ENCODE peak calls at places on chromosome 10, in five cellular contexts. O, J, U, L and E are unnamed samples.

GRCh38 chr10:35349389-35349915 is 13.1 kb downstream of the CCNY start:
- DNase-seq in L (no peak), U (no peak), J (no peak), O (no peak), E (no peak)

GRCh38 chr10:71512794-71513379 is 116.2 kb downstream of the CDH23 start:
- DNase-seq in U (no peak), L (no peak), J (peak), O (no peak), E (no peak)

GRCh38 chr10:82084904-82085303 is 209.9 kb downstream of the NRG3 start:
- DNase-seq in O (no peak), L (no peak), U (no peak), J (no peak), E (no peak)

GRCh38 chr10:8054498-8055407 is at the start of gene GATA3:
- DNase-seq in O (peak), L (no peak), U (no peak), J (peak), E (peak)

GRCh38 chr10:70758757-70759514 is 26.2 kb downstream of the TBATA start:
- DNase-seq in J (peak), L (peak), O (peak), U (peak), E (peak)

GRCh38 chr10:69232252-69232651 is 12.1 kb downstream of the HKDC1 start:
- DNase-seq in J (no peak), L (no peak), U (no peak), O (peak), E (peak)

GRCh38 chr10:80917636-80918035 is 379.9 kb downstream of the SH2D4B start:
- DNase-seq in L (no peak), J (no peak), U (no peak), O (no peak), E (no peak)

GRCh38 chr10:110637558-110638053 is 6.5 kb upstream of the RBM20 start:
- DNase-seq in O (peak), J (no peak), L (no peak), U (no peak), E (no peak)

GRCh38 chr10:90947025-90947960 is 26.4 kb upstream of the ANKRD1 start:
- DNase-seq in L (no peak), J (no peak), O (no peak), U (no peak), E (no peak)

GRCh38 chr10:124997791-124998623 is 56.1 kb downstream of the ZRANB1 start:
- DNase-seq in L (no peak), J (no peak), U (no peak), O (no peak), E (peak)

GRCh38 chr10:96107623-96108038 is 22.5 kb upstream of the ZNF518A start:
- DNase-seq in L (no peak), U (no peak), O (no peak), J (no peak), E (no peak)

GRCh38 chr10:13271552-13272163 is 28.2 kb downstream of the PHYH start:
- DNase-seq in J (peak), O (peak), U (peak), L (peak), E (peak)

GRCh38 chr10:77832243-77832642 is 94.3 kb downstream of the DLG5 start:
- DNase-seq in J (no peak), O (no peak), U (no peak), L (no peak), E (no peak)

GRCh38 chr10:103745264-103746247 is 109.8 kb downstream of the SH3PXD2A start:
- DNase-seq in L (no peak), O (no peak), J (no peak), U (no peak), E (peak)

GRCh38 chr10:103905441-103905840 is 12.5 kb downstream of the STN1 start:
- DNase-seq in J (no peak), O (no peak), L (no peak), U (no peak), E (no peak)

GRCh38 chr10:104297697-104298660 is 29.0 kb downstream of the GSTO2 start:
- DNase-seq in U (peak), L (no peak), J (no peak), O (no peak), E (no peak)

GRCh38 chr10:90162464-90162863 is 461.1 kb downstream of the KIF20B start:
- DNase-seq in L (no peak), U (no peak), O (no peak), J (no peak), E (no peak)

GRCh38 chr10:63064706-63065105 is 68.4 kb upstream of the NRBF2 start:
- DNase-seq in U (no peak), J (no peak), O (no peak), L (no peak), E (no peak)

GRCh38 chr10:52488606-52489485 is 174.8 kb downstream of the DKK1 start:
- DNase-seq in O (peak), J (no peak), L (no peak), U (no peak), E (no peak)

GRCh38 chr10:29966269-29966668 is 93.1 kb downstream of the JCAD start:
- DNase-seq in O (no peak), J (no peak), U (no peak), L (no peak), E (no peak)

GRCh38 chr10:111475720-111476119 is 398.9 kb downstream of the ADRA2A start:
- DNase-seq in O (no peak), U (no peak), J (no peak), L (no peak), E (no peak)

GRCh38 chr10:14699482-14699881 is 75.2 kb downstream of the FAM107B start:
- DNase-seq in O (no peak), J (no peak), L (no peak), U (no peak), E (no peak)

GRCh38 chr10:103590744-103591291 is 97.3 kb downstream of the NEURL1 start:
- DNase-seq in U (peak), L (no peak), O (no peak), J (no peak), E (no peak)

GRCh38 chr10:52283174-52283573 is 30.9 kb upstream of the DKK1 start:
- DNase-seq in J (no peak), O (no peak), L (no peak), U (no peak), E (no peak)

GRCh38 chr10:130230611-130231010 is 94.4 kb downstream of the GLRX3 start:
- DNase-seq in L (no peak), J (peak), O (no peak), U (no peak), E (no peak)

GRCh38 chr10:76010703-76011102 is 579.3 kb downstream of the LRMDA start:
- DNase-seq in O (no peak), U (no peak), J (no peak), L (no peak), E (no peak)

GRCh38 chr10:44343836-44344235 is 41.1 kb downstream of the CXCL12 start:
- DNase-seq in O (no peak), J (peak), L (no peak), U (no peak), E (no peak)

GRCh38 chr10:44989621-44990301 is 11.0 kb upstream of the ZNF22 start:
- DNase-seq in L (no peak), U (peak), O (no peak), J (no peak), E (no peak)

GRCh38 chr10:5565671-5566581 is 41.2 kb downstream of the CALML3 start:
- DNase-seq in O (no peak), L (peak), J (peak), U (peak), E (peak)

GRCh38 chr10:122981066-122981464 is 864 bp downstream of the PSTK start:
- DNase-seq in J (no peak), O (peak), U (no peak), L (no peak), E (no peak)

GRCh38 chr10:103949728-103950127 is 17.2 kb upstream of the SLK start:
- DNase-seq in O (no peak), U (no peak), L (no peak), J (no peak), E (no peak)

GRCh38 chr10:63866075-63866746 is 345.0 kb downstream of the REEP3 start:
- DNase-seq in U (peak), J (peak), L (no peak), O (peak), E (peak)

GRCh38 chr10:124728071-124728829 is 15.9 kb downstream of the FAM53B start:
- DNase-seq in O (no peak), U (no peak), J (no peak), L (no peak), E (peak)

GRCh38 chr10:34058922-34059614 is 724.6 kb upstream of the NRP1 start:
- DNase-seq in L (no peak), O (no peak), J (no peak), U (no peak), E (no peak)

GRCh38 chr10:122560279-122560804 is at the start of gene DMBT1:
- DNase-seq in J (no peak), O (no peak), U (no peak), L (no peak), E (no peak)

GRCh38 chr10:9342865-9343450 is 1288.5 kb downstream of the GATA3 start:
- DNase-seq in L (no peak), U (no peak), J (no peak), O (peak), E (no peak)

GRCh38 chr10:112227331-112227961 is 43.9 kb upstream of the GPAM start:
- DNase-seq in U (no peak), O (no peak), J (no peak), L (no peak), E (no peak)

GRCh38 chr10:48192916-48193450 is 81.5 kb downstream of the FRMPD2 start:
- DNase-seq in J (no peak), L (no peak), O (no peak), U (no peak), E (no peak)

GRCh38 chr10:32980558-32981468 is 22.8 kb upstream of the ITGB1 start:
- DNase-seq in L (peak), U (peak), O (peak), J (peak), E (peak)
- TF ChIP-seq EP300 in L (peak), U (no peak), O (peak), J (peak), E (peak)

GRCh38 chr10:987906-988666 is at the start of gene GTPBP4:
- DNase-seq in L (peak), J (peak), U (peak), O (peak), E (peak)
- TF ChIP-seq EP300 in L (no peak), J (no peak), U (peak), O (no peak), E (no peak)

DNA sequence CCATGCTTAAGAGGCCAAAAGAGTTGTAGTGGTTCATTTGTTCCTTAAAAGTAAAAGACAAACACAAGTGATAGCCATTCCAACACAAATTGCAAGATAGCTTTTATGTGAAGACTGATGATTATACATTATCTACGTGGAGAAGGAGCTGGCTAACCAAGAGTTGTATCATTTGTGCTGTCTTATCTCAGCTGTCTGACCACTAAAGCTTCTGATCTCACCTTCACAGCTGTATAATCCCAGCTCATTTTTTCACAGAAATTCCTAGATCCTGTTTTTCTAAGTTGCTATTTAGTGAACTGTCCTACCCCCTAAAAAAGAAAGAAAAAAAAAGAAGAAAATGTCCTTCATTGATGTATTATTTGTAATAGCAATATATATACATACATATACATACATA is 9.8 kb downstream of the USP6NL start:
- DNase-seq in J (no peak), L (no peak), O (no peak), U (no peak), E (no peak)
- TF ChIP-seq EP300 in J (no peak), L (no peak), O (no peak), U (no peak), E (no peak)

DNA sequence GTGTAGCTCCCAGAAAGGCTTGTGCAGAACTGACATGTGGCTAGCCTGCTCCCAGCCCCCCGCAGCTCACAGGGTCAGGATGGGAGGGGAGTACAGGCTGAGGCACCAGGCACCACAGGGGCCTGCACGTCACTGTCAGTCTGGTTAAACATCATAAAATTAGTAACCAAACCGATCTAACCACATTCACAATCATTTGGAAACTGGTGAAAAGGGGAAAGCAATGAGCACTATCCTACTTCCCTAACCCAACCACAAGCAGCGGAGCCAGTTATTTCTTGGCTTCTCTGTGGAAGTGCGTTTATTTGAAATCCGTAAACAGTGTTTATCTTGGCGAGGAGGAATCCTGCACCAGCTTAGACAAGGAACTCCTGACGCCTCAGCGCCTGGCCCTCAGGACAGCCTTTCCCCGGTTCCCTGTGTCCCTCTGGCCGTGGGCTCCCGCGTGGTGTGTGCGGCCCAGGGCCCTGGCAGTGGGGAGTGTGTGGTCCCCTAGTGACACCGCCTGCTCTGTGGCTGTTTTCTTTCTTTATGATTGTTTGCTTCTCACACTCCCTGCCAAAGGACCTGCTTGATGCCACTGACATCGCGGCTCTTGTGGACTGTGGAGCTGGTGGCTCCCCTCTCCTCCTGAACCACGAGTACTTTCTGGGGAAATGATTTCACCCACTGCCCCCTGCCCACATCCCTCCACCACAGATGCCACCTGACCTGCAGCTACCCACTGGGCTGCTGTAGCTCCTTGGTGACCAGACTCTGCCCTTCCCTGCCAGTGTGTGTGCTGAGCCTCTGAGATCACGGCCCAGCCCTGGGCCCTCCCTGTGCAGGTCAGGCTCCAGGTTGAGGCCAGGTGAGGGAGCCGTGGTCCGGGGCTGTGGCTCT is 38.0 kb downstream of the INPP5A start:
- DNase-seq in L (no peak), J (peak), O (peak), U (no peak), E (no peak)
- TF ChIP-seq EP300 in L (no peak), J (no peak), O (no peak), U (no peak), E (no peak)